ENCODE peak calls at places on chromosomes 1 and 21, in seven cellular contexts. I is cardiac muscle cell, P is tibial artery, Z is H7, R is mucosa of descending colon, H is left lung, N is brain microvascular endothelial cell. G is an unnamed sample.

GRCh38 chr1:16130827-16131226 is 25.0 kb downstream of the EPHA2 start:
- DNase-seq in I (no peak), P (no peak), Z (no peak), R (no peak), H (no peak), N (no peak), G (no peak)

GRCh38 chr21:27104749-27105439 is 138.0 kb upstream of the ADAMTS5 start:
- DNase-seq in I (peak), P (no peak), Z (no peak), R (no peak), H (no peak), N (peak), G (peak)

GRCh38 chr1:147723691-147724323 is 36.6 kb downstream of the GJA5 start:
- DNase-seq in I (peak), P (no peak), Z (peak), R (peak), H (peak), N (peak), G (no peak)

GRCh38 chr1:23555225-23555801 is 4.0 kb downstream of the ID3 start:
- DNase-seq in I (peak), P (peak), Z (peak), R (no peak), H (no peak), N (peak), G (peak)

GRCh38 chr1:234839663-234840062 is 229.7 kb upstream of the IRF2BP2 start:
- DNase-seq in I (no peak), P (no peak), Z (no peak), R (no peak), H (no peak), N (no peak), G (no peak)

GRCh38 chr1:210448293-210448892 is 119.7 kb downstream of the HHAT start:
- DNase-seq in I (peak), P (no peak), Z (peak), R (no peak), H (no peak), N (peak), G (peak)

GRCh38 chr1:168465942-168466702 is 77.7 kb downstream of the XCL2 start:
- DNase-seq in I (peak), P (no peak), Z (no peak), R (peak), H (no peak), N (no peak), G (peak)

GRCh38 chr21:27820342-27820741 is 853.5 kb upstream of the ADAMTS5 start:
- DNase-seq in I (no peak), P (no peak), Z (no peak), R (no peak), H (no peak), N (no peak), G (no peak)

GRCh38 chr1:65393345-65393744 is 27.1 kb upstream of the LEPR start:
- DNase-seq in I (peak), P (no peak), Z (no peak), R (no peak), H (no peak), N (peak), G (peak)

GRCh38 chr1:204782118-204782700 is 88.5 kb upstream of the NFASC start:
- DNase-seq in I (peak), P (no peak), Z (no peak), R (no peak), H (no peak), N (no peak), G (no peak)

GRCh38 chr1:51760872-51761271 is 117.7 kb downstream of the NRDC start:
- DNase-seq in I (no peak), P (no peak), Z (no peak), R (no peak), H (no peak), N (no peak), G (no peak)

GRCh38 chr1:202275061-202275770 is 66.5 kb downstream of the UBE2T start:
- DNase-seq in I (no peak), P (no peak), Z (no peak), R (no peak), H (no peak), N (no peak), G (no peak)

GRCh38 chr1:21866629-21867009 is 54.6 kb downstream of the LDLRAD2 start:
- DNase-seq in I (no peak), P (no peak), Z (no peak), R (no peak), H (no peak), N (no peak), G (no peak)

GRCh38 chr1:70966018-70966638 is 81.5 kb downstream of the PTGER3 start:
- DNase-seq in I (peak), P (no peak), Z (no peak), R (no peak), H (no peak), N (no peak), G (peak)

GRCh38 chr1:220887202-220887867 is 8.1 kb downstream of the HLX start:
- DNase-seq in I (no peak), P (no peak), Z (peak), R (no peak), H (no peak), N (no peak), G (no peak)

GRCh38 chr1:181504294-181505115 is 21.2 kb downstream of the CACNA1E start:
- DNase-seq in I (peak), P (no peak), Z (peak), R (no peak), H (no peak), N (peak), G (no peak)

GRCh38 chr1:65459397-65459768 is 38.9 kb downstream of the LEPR start:
- DNase-seq in I (peak), P (no peak), Z (peak), R (no peak), H (no peak), N (no peak), G (peak)

GRCh38 chr1:6416906-6417305 is 2.8 kb downstream of the HES2 start:
- DNase-seq in I (no peak), P (no peak), Z (no peak), R (no peak), H (no peak), N (no peak), G (no peak)

GRCh38 chr1:204456826-204457361 is 37.7 kb downstream of the PIK3C2B start:
- DNase-seq in I (no peak), P (no peak), Z (no peak), R (no peak), H (no peak), N (no peak), G (no peak)

GRCh38 chr1:22710688-22711024 is at the start of gene EPHB2:
- DNase-seq in I (no peak), P (no peak), Z (peak), R (no peak), H (no peak), N (no peak), G (no peak)

GRCh38 chr1:58886611-58887010 is 102.8 kb upstream of the JUN start:
- DNase-seq in I (no peak), P (peak), Z (no peak), R (no peak), H (no peak), N (no peak), G (no peak)

GRCh38 chr1:78475888-78476610 is 14.7 kb upstream of the PTGFR start:
- DNase-seq in I (peak), P (no peak), Z (no peak), R (no peak), H (no peak), N (no peak), G (no peak)

GRCh38 chr21:33064623-33064996 is 5.3 kb upstream of the OLIG1 start:
- DNase-seq in I (no peak), P (no peak), Z (peak), R (no peak), H (no peak), N (no peak), G (no peak)

GRCh38 chr21:33762798-33763572 is 120.7 kb downstream of the ITSN1 start:
- DNase-seq in I (peak), P (no peak), Z (no peak), R (no peak), H (no peak), N (no peak), G (peak)

GRCh38 chr1:160070243-160071163 is 543 bp upstream of the KCNJ10 start:
- DNase-seq in I (peak), P (peak), Z (peak), R (peak), H (peak), N (peak), G (peak)
- H3K4me3 ChIP-seq in I (peak), P (peak), Z (peak), R (no peak), H (peak), N (peak), G (peak)

GRCh38 chr1:156076609-156077429 is 5.4 kb downstream of the MEX3A start:
- DNase-seq in I (peak), P (no peak), Z (peak), R (no peak), H (no peak), N (no peak), G (no peak)
- H3K4me3 ChIP-seq in I (no peak), P (peak), Z (peak), R (no peak), H (peak), N (peak), G (no peak)

DNA sequence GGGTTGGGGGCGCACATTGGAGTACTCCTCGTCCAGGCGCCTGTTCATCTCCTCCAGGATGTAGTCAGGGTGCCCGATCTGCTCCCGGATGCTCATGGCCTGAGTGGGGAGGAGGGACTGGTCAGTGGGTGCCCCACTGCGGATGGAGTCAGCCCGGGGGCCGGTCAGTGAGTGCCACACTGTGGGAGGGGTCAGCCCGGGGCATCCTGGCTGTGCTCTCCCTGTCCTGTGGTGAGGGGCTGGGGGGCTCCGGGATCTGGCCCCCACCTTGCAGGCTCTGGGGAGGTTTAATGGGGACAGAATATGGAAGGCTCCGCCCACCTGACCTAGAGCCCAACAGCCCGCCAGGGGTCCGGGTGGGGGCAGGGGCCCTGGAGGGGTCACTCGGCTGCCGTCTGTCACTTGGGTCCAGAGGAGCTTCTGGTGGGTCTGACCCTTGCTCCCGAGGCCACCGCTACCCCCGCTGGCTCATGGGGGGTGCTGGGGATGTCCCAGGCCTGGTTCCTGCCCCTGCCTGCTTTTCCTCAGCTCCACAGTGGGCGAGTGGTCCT is 8.8 kb downstream of the PRXL2B start:
- DNase-seq in I (no peak), P (no peak), Z (peak), R (peak), H (peak), N (no peak), G (no peak)
- H3K4me3 ChIP-seq in I (no peak), P (no peak), Z (no peak), R (no peak), H (no peak), N (no peak), G (no peak)

DNA sequence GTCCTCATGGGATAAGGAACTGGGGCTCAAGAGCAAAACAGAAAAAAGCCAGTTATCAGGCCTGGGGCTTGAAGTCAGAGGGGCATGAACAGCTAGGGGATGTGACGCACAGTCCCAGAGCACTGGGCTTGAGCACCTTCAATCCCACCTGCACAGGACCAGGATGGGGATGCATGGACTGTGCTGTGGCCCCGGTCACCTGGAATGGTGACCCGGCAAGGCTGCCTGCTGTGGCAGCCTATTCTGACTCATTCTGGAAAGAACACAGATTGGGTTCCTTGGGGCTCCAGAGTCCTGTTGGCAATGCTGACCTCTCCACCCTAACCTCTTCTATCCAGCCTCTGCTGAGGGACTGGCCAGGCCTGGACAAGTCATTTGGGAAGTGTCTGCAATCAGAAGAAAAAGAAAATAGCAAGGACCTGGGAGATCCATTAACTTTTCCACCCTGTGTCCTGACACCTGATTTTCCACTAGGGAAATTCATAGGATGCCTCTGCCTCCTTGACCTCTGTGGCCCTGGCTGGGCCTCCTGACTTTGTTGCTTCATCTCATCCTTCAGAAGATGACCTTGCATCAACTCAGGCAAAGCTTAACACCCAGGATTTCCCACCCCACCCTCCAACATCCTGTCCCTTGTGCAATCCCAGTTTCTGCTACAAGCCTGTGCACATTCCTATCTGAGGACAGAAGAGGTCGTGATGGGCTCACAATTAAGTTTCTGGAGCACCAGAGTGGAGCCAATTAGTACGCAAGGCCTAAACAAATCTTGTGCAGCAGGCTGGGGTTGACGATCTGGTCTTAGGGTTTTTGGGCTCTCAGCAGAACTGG is 17.9 kb upstream of the FMOD start:
- DNase-seq in I (peak), P (peak), Z (no peak), R (no peak), H (peak), N (peak), G (no peak)
- H3K4me3 ChIP-seq in I (no peak), P (no peak), Z (no peak), R (no peak), H (no peak), N (no peak), G (no peak)

GRCh38 chr1:119007672-119008482 is 19.7 kb upstream of the TBX15 start:
- DNase-seq in I (peak), P (no peak), Z (peak), R (no peak), H (no peak), N (no peak), G (no peak)
- H3K4me3 ChIP-seq in I (peak), P (peak), Z (peak), R (no peak), H (no peak), N (peak), G (peak)

DNA sequence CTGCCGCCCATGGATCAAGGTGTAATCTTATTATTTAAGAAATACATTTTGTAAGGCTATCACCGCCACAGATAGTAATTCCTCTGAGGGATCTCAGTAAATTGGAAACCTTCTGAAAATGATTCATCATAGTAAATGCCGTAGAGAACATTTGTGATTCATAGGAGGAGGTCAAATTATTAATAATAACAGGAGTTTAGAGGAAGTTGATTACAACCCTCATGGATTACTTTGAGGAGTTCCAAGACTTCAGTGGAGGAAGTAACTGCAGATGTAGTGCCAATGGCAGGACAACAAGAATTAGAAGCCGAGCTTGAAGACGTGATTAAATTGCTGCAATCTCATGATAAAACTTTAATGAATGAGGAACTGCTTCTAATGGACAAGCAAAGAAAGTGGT is 280.1 kb downstream of the PTPRC start:
- DNase-seq in I (no peak), P (no peak), Z (no peak), R (no peak), H (no peak), N (no peak), G (no peak)
- H3K4me3 ChIP-seq in I (no peak), P (no peak), Z (no peak), R (no peak), H (no peak), N (no peak), G (no peak)

DNA sequence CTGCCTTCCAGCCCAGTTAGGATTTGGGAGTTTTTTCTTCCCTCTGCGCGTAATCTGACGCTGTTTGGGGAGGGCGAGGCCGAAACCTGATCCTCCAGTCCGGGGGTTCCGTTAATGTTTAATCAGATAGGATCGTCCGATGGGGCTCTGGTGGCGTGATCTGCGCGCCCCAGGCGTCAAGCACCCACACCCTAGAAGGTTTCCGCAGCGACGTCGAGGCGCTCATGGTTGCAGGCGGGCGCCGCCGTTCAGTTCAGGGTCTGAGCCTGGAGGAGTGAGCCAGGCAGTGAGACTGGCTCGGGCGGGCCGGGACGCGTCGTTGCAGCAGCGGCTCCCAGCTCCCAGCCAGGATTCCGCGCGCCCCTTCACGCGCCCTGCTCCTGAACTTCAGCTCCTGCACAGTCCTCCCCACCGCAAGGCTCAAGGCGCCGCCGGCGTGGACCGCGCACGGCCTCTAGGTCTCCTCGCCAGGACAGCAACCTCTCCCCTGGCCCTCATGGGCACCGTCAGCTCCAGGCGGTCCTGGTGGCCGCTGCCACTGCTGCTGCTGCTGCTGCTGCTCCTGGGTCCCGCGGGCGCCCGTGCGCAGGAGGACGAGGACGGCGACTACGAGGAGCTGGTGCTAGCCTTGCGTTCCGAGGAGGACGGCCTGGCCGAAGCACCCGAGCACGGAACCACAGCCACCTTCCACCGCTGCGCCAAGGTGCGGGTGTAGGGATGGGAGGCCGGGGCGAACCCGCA is at the start of gene PCSK9:
- DNase-seq in I (peak), P (no peak), Z (peak), R (peak), H (peak), N (no peak), G (peak)
- H3K4me3 ChIP-seq in I (peak), P (no peak), Z (peak), R (no peak), H (peak), N (peak), G (peak)

DNA sequence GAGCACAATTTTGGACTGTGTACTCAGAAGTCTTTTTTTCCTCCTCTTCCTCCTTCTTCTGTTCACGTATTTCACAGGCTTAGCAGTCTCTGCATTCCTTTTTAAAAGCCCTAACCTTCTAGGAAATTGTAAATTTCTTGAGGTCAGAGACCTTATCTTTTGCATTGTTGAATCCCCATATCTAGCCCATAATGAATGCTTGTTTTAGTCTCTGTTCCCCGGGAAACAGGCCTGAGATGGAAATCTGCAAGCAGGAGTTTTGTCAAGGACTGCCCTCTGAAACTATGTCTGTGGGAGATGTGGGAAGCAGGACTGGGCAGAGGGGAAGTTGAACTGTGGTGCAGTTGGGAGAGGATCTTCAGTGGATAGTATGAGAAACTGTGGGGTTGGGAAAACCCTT is 272.2 kb upstream of the DAB1 start:
- DNase-seq in I (no peak), P (no peak), Z (no peak), R (no peak), H (no peak), N (no peak), G (no peak)
- H3K4me3 ChIP-seq in I (no peak), P (no peak), Z (no peak), R (no peak), H (no peak), N (no peak), G (no peak)

DNA sequence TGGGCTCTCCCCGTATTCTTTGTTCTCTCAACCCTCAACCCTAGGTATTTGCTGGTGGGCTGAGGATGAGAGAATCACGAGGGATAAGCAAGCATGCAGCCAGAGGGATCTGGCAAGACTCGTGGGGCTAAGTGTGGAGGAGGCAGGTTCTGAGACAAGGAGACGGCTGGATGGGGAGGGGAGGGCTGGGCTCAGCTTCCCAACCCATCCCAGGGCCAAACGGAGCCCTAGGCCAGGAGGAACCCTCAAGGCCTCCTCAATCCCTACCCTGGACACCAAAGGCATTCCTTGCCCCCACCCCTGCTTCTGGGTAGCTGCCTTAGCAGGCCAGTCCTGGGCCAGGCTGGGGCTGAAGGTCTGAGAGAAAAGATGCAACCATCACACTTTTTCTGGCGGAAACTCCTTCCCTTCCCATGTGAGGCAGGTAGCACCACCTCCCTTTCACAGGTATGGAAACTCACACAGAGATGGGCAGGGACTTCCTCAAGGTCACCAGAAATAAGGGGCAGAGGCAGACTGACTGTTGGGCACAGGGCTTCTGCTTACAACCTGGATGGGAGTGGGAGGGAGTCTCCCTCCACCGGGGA is 6.2 kb downstream of the MEF2D start:
- DNase-seq in I (no peak), P (no peak), Z (no peak), R (peak), H (no peak), N (no peak), G (no peak)
- H3K4me3 ChIP-seq in I (no peak), P (peak), Z (no peak), R (no peak), H (no peak), N (no peak), G (no peak)

GRCh38 chr1:156119503-156120209 is 5.1 kb downstream of the LMNA start:
- DNase-seq in I (no peak), P (peak), Z (peak), R (no peak), H (no peak), N (peak), G (peak)
- H3K4me3 ChIP-seq in I (no peak), P (peak), Z (no peak), R (no peak), H (peak), N (peak), G (peak)

G was measured in astrocyte of the spinal cord.